ENCODE peak calls at places on chromosomes 13 and 19, in seven cellular contexts. T is left ventricle myocardium inferior; E is IMR-90; C is CD8-positive, alpha-beta memory T cell; W is effector memory CD4-positive, alpha-beta T cell; V is fibroblast of lung; I is GM23248. O is an unnamed sample. For H3K9me3 and H3K27me3, the result is how much of the 10 kb centered on the place peaks cover.

GRCh38 chr13:113907637-113908617 is 44.1 kb upstream of the GAS6 start:
- DNase-seq in T (no peak), E (peak), C (no peak), W (no peak), V (peak), I (peak), O (peak)

GRCh38 chr13:25300861-25301346 is 521 bp upstream of the NUP58 start:
- DNase-seq in T (peak), E (no peak), C (peak), W (no peak), V (no peak), I (no peak), O (peak)

GRCh38 chr19:5572556-5573286 is 5.0 kb upstream of the TINCR start:
- DNase-seq in T (no peak), E (no peak), C (no peak), W (no peak), V (no peak), I (no peak), O (no peak)

GRCh38 chr19:41219924-41220567 is 1.0 kb downstream of the AXL start:
- DNase-seq in T (peak), E (peak), C (no peak), W (no peak), V (peak), I (peak), O (peak)

GRCh38 chr19:35828694-35829301 is 16.2 kb upstream of the PRODH2 start:
- DNase-seq in T (peak), E (peak), C (peak), W (no peak), V (peak), I (peak), O (peak)

GRCh38 chr13:32224916-32225315 is 90.2 kb downstream of the ZAR1L start:
- DNase-seq in T (no peak), E (peak), C (no peak), W (no peak), V (peak), I (no peak), O (no peak)

GRCh38 chr13:104297075-104297474 is 1230.9 kb upstream of the SLC10A2 start:
- DNase-seq in T (no peak), E (no peak), C (no peak), W (no peak), V (no peak), I (no peak), O (no peak)

GRCh38 chr19:19542507-19542906 is 4.4 kb downstream of the CILP2 start:
- DNase-seq in T (no peak), E (no peak), C (no peak), W (no peak), V (no peak), I (no peak), O (no peak)

GRCh38 chr13:30373727-30374126 is 48.6 kb upstream of the UBE2L5 start:
- DNase-seq in T (no peak), E (no peak), C (no peak), W (peak), V (no peak), I (no peak), O (no peak)

GRCh38 chr19:10735741-10736140 is 17.9 kb downstream of the DNM2 start:
- DNase-seq in T (no peak), E (no peak), C (no peak), W (no peak), V (no peak), I (no peak), O (no peak)

GRCh38 chr13:113448545-113448884 is 4.8 kb downstream of the ADPRHL1 start:
- DNase-seq in T (peak), E (no peak), C (no peak), W (no peak), V (no peak), I (no peak), O (no peak)

GRCh38 chr19:14150041-14150769 is 13.8 kb upstream of the ASF1B start:
- DNase-seq in T (no peak), E (no peak), C (no peak), W (no peak), V (no peak), I (no peak), O (no peak)

GRCh38 chr13:43095771-43096719 is 72.7 kb downstream of the DNAJC15 start:
- DNase-seq in T (no peak), E (no peak), C (no peak), W (no peak), V (peak), I (no peak), O (no peak)

GRCh38 chr19:36051236-36051635 is 2.8 kb downstream of the THAP8 start:
- DNase-seq in T (no peak), E (no peak), C (no peak), W (no peak), V (peak), I (no peak), O (no peak)

GRCh38 chr13:41603917-41604316 is 146.6 kb downstream of the RGCC start:
- DNase-seq in T (no peak), E (peak), C (no peak), W (no peak), V (peak), I (peak), O (peak)

GRCh38 chr19:52070496-52070895 is 21.9 kb upstream of the ZNF432 start:
- DNase-seq in T (no peak), E (peak), C (no peak), W (no peak), V (peak), I (no peak), O (peak)
- H3K9me3 ChIP-seq in T (half or more), E (half or more), C (half or more), W (half or more), V (under half), I (under half), O (half or more)

GRCh38 chr13:107864543-107865460 is 350.5 kb downstream of the LIG4 start:
- DNase-seq in T (no peak), E (peak), C (no peak), W (no peak), V (peak), I (peak), O (peak)

GRCh38 chr13:107866007-107866665 is 349.2 kb downstream of the LIG4 start:
- DNase-seq in T (no peak), E (peak), C (no peak), W (no peak), V (peak), I (peak), O (peak)

GRCh38 chr13:107866666-107867623 is 348.4 kb downstream of the LIG4 start:
- DNase-seq in T (no peak), E (peak), C (no peak), W (no peak), V (peak), I (peak), O (peak)

GRCh38 chr13:107867701-107868661 is 347.4 kb downstream of the LIG4 start:
- DNase-seq in T (no peak), E (peak), C (no peak), W (no peak), V (peak), I (peak), O (peak)

DNA sequence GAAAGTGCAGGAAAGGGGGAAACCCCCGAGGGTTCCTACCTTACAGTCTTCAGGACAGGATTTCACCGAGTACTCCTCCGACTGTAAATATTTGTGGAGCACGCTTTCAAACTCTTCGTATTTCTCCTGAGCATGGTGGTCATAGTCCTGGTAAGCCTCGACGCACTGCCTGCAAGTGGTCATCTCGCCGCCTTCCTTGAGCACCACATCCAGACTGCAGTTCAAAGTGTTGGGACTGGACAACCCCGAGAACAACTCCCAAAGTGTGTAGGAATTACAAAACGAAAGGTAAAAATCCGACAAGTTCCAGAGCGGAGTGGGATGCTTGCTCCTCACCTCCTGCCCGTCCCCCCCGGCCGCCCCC is 349.7 kb downstream of the LIG4 start:
- DNase-seq in T (no peak), E (peak), C (no peak), W (no peak), V (peak), I (peak), O (no peak)
- H3K27me3 ChIP-seq in T (half or more), E (under half), C (under half), W (under half), V (under half), I (under half), O (under half)

GRCh38 chr13:28147489-28147888 is 9.1 kb downstream of the PAN3 start:
- DNase-seq in T (no peak), E (peak), C (no peak), W (no peak), V (no peak), I (peak), O (no peak)
- H3K9me3 ChIP-seq in T (under half), E (under half), C (under half), W (under half), V (under half), I (under half), O (under half)

GRCh38 chr19:1742989-1743696 is 10.2 kb upstream of the ONECUT3 start:
- DNase-seq in T (no peak), E (no peak), C (no peak), W (no peak), V (no peak), I (no peak), O (no peak)
- H3K27me3 ChIP-seq in T (half or more), E (under half), C (under half), W (under half), V (under half), I (under half), O (under half)

DNA sequence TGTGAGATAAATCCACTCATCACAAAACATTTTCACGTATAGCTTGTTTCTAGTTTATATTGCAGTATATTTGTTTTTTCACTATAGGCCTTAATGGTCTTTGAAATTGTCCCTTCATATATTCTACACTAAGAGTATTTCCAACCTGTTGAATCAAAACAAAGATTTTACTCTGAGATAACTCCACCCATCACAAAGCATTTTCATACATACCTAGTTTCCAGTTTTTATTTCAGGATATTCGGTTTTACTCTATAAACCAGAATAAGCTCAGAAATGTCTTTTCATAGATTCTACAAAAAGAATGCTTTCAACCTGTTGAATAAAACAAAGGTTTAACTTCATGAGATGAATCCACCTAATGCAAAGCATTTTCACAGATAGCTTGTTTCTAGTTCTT is 1528.7 kb downstream of the UQCRFS1 start:
- DNase-seq in T (no peak), E (no peak), C (no peak), W (no peak), V (no peak), I (no peak), O (no peak)
- H3K9me3 ChIP-seq in T (under half), E (under half), C (under half), W (under half), V (under half), I (under half), O (under half)

DNA sequence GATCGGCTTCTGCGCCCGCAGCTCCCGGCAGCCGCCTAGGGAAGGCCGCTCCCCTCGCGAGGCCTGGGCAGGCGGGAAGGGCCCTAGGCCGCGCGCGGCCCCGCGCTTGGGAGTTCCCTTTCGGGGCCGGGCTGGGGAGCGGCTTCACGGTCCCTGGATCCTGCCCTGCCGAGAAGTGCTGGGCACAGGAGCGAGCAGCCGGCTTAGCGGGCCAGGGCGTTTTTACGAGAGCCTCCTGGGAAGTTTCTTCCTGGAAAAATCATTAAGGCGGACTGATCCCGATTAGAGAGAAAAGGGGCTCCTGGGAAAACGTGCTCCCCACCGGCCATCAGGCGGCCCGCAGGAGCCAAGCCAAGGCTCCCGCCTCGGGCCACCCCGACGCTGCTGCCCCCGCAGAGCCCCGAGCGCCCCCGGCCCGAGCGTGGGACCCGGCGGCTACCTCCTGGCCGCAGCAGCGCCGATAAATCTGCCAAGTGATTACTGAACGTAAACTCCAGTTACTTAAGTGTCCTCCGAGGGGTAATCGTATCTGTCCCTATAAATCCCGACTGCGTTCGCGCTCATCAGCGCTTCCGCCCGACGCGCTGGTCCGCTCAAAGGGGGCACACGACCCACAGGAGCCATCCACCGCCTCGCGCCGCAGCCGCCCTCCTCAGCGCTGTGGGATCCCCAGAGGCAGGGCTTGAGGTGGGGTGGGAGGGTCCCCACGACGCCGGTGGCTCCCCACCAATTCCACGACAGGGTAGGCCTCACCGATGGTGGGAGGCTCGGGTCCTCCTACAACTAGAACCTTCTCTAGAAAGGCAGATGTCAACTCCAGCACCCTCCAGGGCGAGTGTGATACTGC is 2.8 kb downstream of the ZIC5 start:
- DNase-seq in T (no peak), E (no peak), C (no peak), W (no peak), V (no peak), I (peak), O (peak)
- H3K27me3 ChIP-seq in T (half or more), E (half or more), C (half or more), W (half or more), V (half or more), I (half or more), O (under half)

O was measured in MG63.